ENCODE peak calls at places on chromosome 5, in eight cellular contexts. One of them, this sample, is unnamed.

GRCh38 chr5:115977096-115977495 is 14.8 kb downstream of the LVRN start:
- DNase-seq in stimulated activated CD4-positive, alpha-beta T cell treated with anti-CD3 and anti-CD28 coated beads, Interleukin-1b, Interleukin-23, amount 100 ng/mL, for 4 hours: no peak
- DNase-seq in RWPE1: no peak
- DNase-seq in glomerular endothelial cell: no peak
- DNase-seq in stimulated activated CD8-positive, alpha-beta memory T cell treated with anti-CD3 and anti-CD28 coated beads, Interleukin-12 subunit alpha, Interleukin-12 subunit beta, amount 100 ng/mL, for 4 hours: no peak
- DNase-seq in AG08396: no peak
- DNase-seq in activated CD4-positive, CD25-positive, alpha-beta regulatory T cell treated with anti-CD3 and anti-CD28 coated beads, Interleukin-2, amount 50 U/mL, for 72 hours: no peak
- DNase-seq in ELR: no peak
- DNase-seq in this sample: no peak

GRCh38 chr5:1661311-1661710 is 137.6 kb upstream of the LPCAT1 start:
- DNase-seq in glomerular endothelial cell: no peak
- DNase-seq in stimulated activated CD8-positive, alpha-beta memory T cell treated with anti-CD3 and anti-CD28 coated beads, Interleukin-12 subunit alpha, Interleukin-12 subunit beta, amount 100 ng/mL, for 4 hours: no peak
- DNase-seq in AG08396: no peak
- DNase-seq in ELR: no peak
- DNase-seq in stimulated activated CD4-positive, alpha-beta T cell treated with anti-CD3 and anti-CD28 coated beads, Interleukin-1b, Interleukin-23, amount 100 ng/mL, for 4 hours: no peak
- DNase-seq in activated CD4-positive, CD25-positive, alpha-beta regulatory T cell treated with anti-CD3 and anti-CD28 coated beads, Interleukin-2, amount 50 U/mL, for 72 hours: no peak
- DNase-seq in RWPE1: no peak
- DNase-seq in this sample: no peak

GRCh38 chr5:114789773-114790402 is 379.8 kb downstream of the TRIM36 start:
- DNase-seq in RWPE1: peak; percentile 12
- DNase-seq in ELR: peak; percentile 61
- DNase-seq in stimulated activated CD8-positive, alpha-beta memory T cell treated with anti-CD3 and anti-CD28 coated beads, Interleukin-12 subunit alpha, Interleukin-12 subunit beta, amount 100 ng/mL, for 4 hours: no peak
- DNase-seq in AG08396: no peak
- DNase-seq in glomerular endothelial cell: no peak
- DNase-seq in stimulated activated CD4-positive, alpha-beta T cell treated with anti-CD3 and anti-CD28 coated beads, Interleukin-1b, Interleukin-23, amount 100 ng/mL, for 4 hours: no peak
- DNase-seq in activated CD4-positive, CD25-positive, alpha-beta regulatory T cell treated with anti-CD3 and anti-CD28 coated beads, Interleukin-2, amount 50 U/mL, for 72 hours: no peak
- DNase-seq in this sample: peak; percentile 6

GRCh38 chr5:15008476-15008875 is 136.9 kb upstream of the ANKH start:
- DNase-seq in AG08396: peak; percentile 90
- DNase-seq in stimulated activated CD8-positive, alpha-beta memory T cell treated with anti-CD3 and anti-CD28 coated beads, Interleukin-12 subunit alpha, Interleukin-12 subunit beta, amount 100 ng/mL, for 4 hours: no peak
- DNase-seq in glomerular endothelial cell: peak; percentile 51
- DNase-seq in stimulated activated CD4-positive, alpha-beta T cell treated with anti-CD3 and anti-CD28 coated beads, Interleukin-1b, Interleukin-23, amount 100 ng/mL, for 4 hours: no peak
- DNase-seq in activated CD4-positive, CD25-positive, alpha-beta regulatory T cell treated with anti-CD3 and anti-CD28 coated beads, Interleukin-2, amount 50 U/mL, for 72 hours: no peak
- DNase-seq in ELR: peak; percentile 94
- DNase-seq in RWPE1: peak; percentile 87
- DNase-seq in this sample: peak; percentile 93

GRCh38 chr5:124252094-124252750 is 494.2 kb downstream of the ZNF608 start:
- DNase-seq in glomerular endothelial cell: no peak
- DNase-seq in stimulated activated CD8-positive, alpha-beta memory T cell treated with anti-CD3 and anti-CD28 coated beads, Interleukin-12 subunit alpha, Interleukin-12 subunit beta, amount 100 ng/mL, for 4 hours: no peak
- DNase-seq in AG08396: no peak
- DNase-seq in RWPE1: no peak
- DNase-seq in ELR: no peak
- DNase-seq in activated CD4-positive, CD25-positive, alpha-beta regulatory T cell treated with anti-CD3 and anti-CD28 coated beads, Interleukin-2, amount 50 U/mL, for 72 hours: no peak
- DNase-seq in stimulated activated CD4-positive, alpha-beta T cell treated with anti-CD3 and anti-CD28 coated beads, Interleukin-1b, Interleukin-23, amount 100 ng/mL, for 4 hours: no peak
- DNase-seq in this sample: no peak

GRCh38 chr5:109916481-109917153 is 226.9 kb downstream of the MAN2A1 start:
- DNase-seq in ELR: no peak
- DNase-seq in glomerular endothelial cell: no peak
- DNase-seq in RWPE1: no peak
- DNase-seq in activated CD4-positive, CD25-positive, alpha-beta regulatory T cell treated with anti-CD3 and anti-CD28 coated beads, Interleukin-2, amount 50 U/mL, for 72 hours: no peak
- DNase-seq in stimulated activated CD4-positive, alpha-beta T cell treated with anti-CD3 and anti-CD28 coated beads, Interleukin-1b, Interleukin-23, amount 100 ng/mL, for 4 hours: no peak
- DNase-seq in AG08396: no peak
- DNase-seq in stimulated activated CD8-positive, alpha-beta memory T cell treated with anti-CD3 and anti-CD28 coated beads, Interleukin-12 subunit alpha, Interleukin-12 subunit beta, amount 100 ng/mL, for 4 hours: no peak
- DNase-seq in this sample: no peak

GRCh38 chr5:110354896-110355295 is 371.6 kb downstream of the TMEM232 start:
- DNase-seq in RWPE1: no peak
- DNase-seq in stimulated activated CD4-positive, alpha-beta T cell treated with anti-CD3 and anti-CD28 coated beads, Interleukin-1b, Interleukin-23, amount 100 ng/mL, for 4 hours: no peak
- DNase-seq in activated CD4-positive, CD25-positive, alpha-beta regulatory T cell treated with anti-CD3 and anti-CD28 coated beads, Interleukin-2, amount 50 U/mL, for 72 hours: no peak
- DNase-seq in stimulated activated CD8-positive, alpha-beta memory T cell treated with anti-CD3 and anti-CD28 coated beads, Interleukin-12 subunit alpha, Interleukin-12 subunit beta, amount 100 ng/mL, for 4 hours: no peak
- DNase-seq in AG08396: no peak
- DNase-seq in ELR: no peak
- DNase-seq in glomerular endothelial cell: no peak
- DNase-seq in this sample: no peak

GRCh38 chr5:36388288-36388687 is 86.6 kb upstream of the RANBP3L start:
- DNase-seq in stimulated activated CD8-positive, alpha-beta memory T cell treated with anti-CD3 and anti-CD28 coated beads, Interleukin-12 subunit alpha, Interleukin-12 subunit beta, amount 100 ng/mL, for 4 hours: no peak
- DNase-seq in glomerular endothelial cell: no peak
- DNase-seq in RWPE1: no peak
- DNase-seq in stimulated activated CD4-positive, alpha-beta T cell treated with anti-CD3 and anti-CD28 coated beads, Interleukin-1b, Interleukin-23, amount 100 ng/mL, for 4 hours: no peak
- DNase-seq in ELR: no peak
- DNase-seq in activated CD4-positive, CD25-positive, alpha-beta regulatory T cell treated with anti-CD3 and anti-CD28 coated beads, Interleukin-2, amount 50 U/mL, for 72 hours: no peak
- DNase-seq in AG08396: no peak
- DNase-seq in this sample: no peak

GRCh38 chr5:6435356-6435755 is 13.3 kb upstream of the UBE2QL1 start:
- DNase-seq in glomerular endothelial cell: no peak
- DNase-seq in RWPE1: no peak
- DNase-seq in ELR: peak; percentile 15
- DNase-seq in stimulated activated CD4-positive, alpha-beta T cell treated with anti-CD3 and anti-CD28 coated beads, Interleukin-1b, Interleukin-23, amount 100 ng/mL, for 4 hours: no peak
- DNase-seq in AG08396: no peak
- DNase-seq in stimulated activated CD8-positive, alpha-beta memory T cell treated with anti-CD3 and anti-CD28 coated beads, Interleukin-12 subunit alpha, Interleukin-12 subunit beta, amount 100 ng/mL, for 4 hours: no peak
- DNase-seq in activated CD4-positive, CD25-positive, alpha-beta regulatory T cell treated with anti-CD3 and anti-CD28 coated beads, Interleukin-2, amount 50 U/mL, for 72 hours: no peak
- DNase-seq in this sample: no peak

GRCh38 chr5:18305288-18305899 is 671.1 kb downstream of the TAF11L14 start:
- DNase-seq in stimulated activated CD4-positive, alpha-beta T cell treated with anti-CD3 and anti-CD28 coated beads, Interleukin-1b, Interleukin-23, amount 100 ng/mL, for 4 hours: no peak
- DNase-seq in AG08396: peak; percentile 61
- DNase-seq in ELR: peak; percentile 53
- DNase-seq in glomerular endothelial cell: no peak
- DNase-seq in activated CD4-positive, CD25-positive, alpha-beta regulatory T cell treated with anti-CD3 and anti-CD28 coated beads, Interleukin-2, amount 50 U/mL, for 72 hours: no peak
- DNase-seq in RWPE1: peak; percentile 46
- DNase-seq in stimulated activated CD8-positive, alpha-beta memory T cell treated with anti-CD3 and anti-CD28 coated beads, Interleukin-12 subunit alpha, Interleukin-12 subunit beta, amount 100 ng/mL, for 4 hours: no peak
- DNase-seq in this sample: peak; percentile 44

GRCh38 chr5:147805030-147805454 is 22.5 kb upstream of the JAKMIP2 start:
- DNase-seq in glomerular endothelial cell: no peak
- DNase-seq in stimulated activated CD8-positive, alpha-beta memory T cell treated with anti-CD3 and anti-CD28 coated beads, Interleukin-12 subunit alpha, Interleukin-12 subunit beta, amount 100 ng/mL, for 4 hours: peak; percentile 21
- DNase-seq in ELR: no peak
- DNase-seq in activated CD4-positive, CD25-positive, alpha-beta regulatory T cell treated with anti-CD3 and anti-CD28 coated beads, Interleukin-2, amount 50 U/mL, for 72 hours: no peak
- DNase-seq in RWPE1: no peak
- DNase-seq in AG08396: no peak
- DNase-seq in stimulated activated CD4-positive, alpha-beta T cell treated with anti-CD3 and anti-CD28 coated beads, Interleukin-1b, Interleukin-23, amount 100 ng/mL, for 4 hours: no peak
- DNase-seq in this sample: no peak

GRCh38 chr5:132437604-132438275 is 52.8 kb downstream of the IRF1 start:
- DNase-seq in stimulated activated CD4-positive, alpha-beta T cell treated with anti-CD3 and anti-CD28 coated beads, Interleukin-1b, Interleukin-23, amount 100 ng/mL, for 4 hours: peak; percentile 47
- DNase-seq in activated CD4-positive, CD25-positive, alpha-beta regulatory T cell treated with anti-CD3 and anti-CD28 coated beads, Interleukin-2, amount 50 U/mL, for 72 hours: no peak
- DNase-seq in ELR: peak; percentile 82
- DNase-seq in stimulated activated CD8-positive, alpha-beta memory T cell treated with anti-CD3 and anti-CD28 coated beads, Interleukin-12 subunit alpha, Interleukin-12 subunit beta, amount 100 ng/mL, for 4 hours: peak; percentile 53
- DNase-seq in AG08396: peak; percentile 81
- DNase-seq in RWPE1: peak; percentile 54
- DNase-seq in glomerular endothelial cell: no peak
- DNase-seq in this sample: peak; percentile 79

GRCh38 chr5:150647275-150648251 is 7.1 kb downstream of the SYNPO start:
- DNase-seq in AG08396: no peak
- DNase-seq in ELR: no peak
- DNase-seq in activated CD4-positive, CD25-positive, alpha-beta regulatory T cell treated with anti-CD3 and anti-CD28 coated beads, Interleukin-2, amount 50 U/mL, for 72 hours: no peak
- DNase-seq in RWPE1: no peak
- DNase-seq in stimulated activated CD4-positive, alpha-beta T cell treated with anti-CD3 and anti-CD28 coated beads, Interleukin-1b, Interleukin-23, amount 100 ng/mL, for 4 hours: no peak
- DNase-seq in stimulated activated CD8-positive, alpha-beta memory T cell treated with anti-CD3 and anti-CD28 coated beads, Interleukin-12 subunit alpha, Interleukin-12 subunit beta, amount 100 ng/mL, for 4 hours: no peak
- DNase-seq in glomerular endothelial cell: no peak
- DNase-seq in this sample: no peak

GRCh38 chr5:55691265-55692105 is 20.6 kb downstream of the SLC38A9 start:
- DNase-seq in AG08396: peak; percentile 58
- DNase-seq in glomerular endothelial cell: no peak
- DNase-seq in ELR: peak; percentile 71
- DNase-seq in stimulated activated CD4-positive, alpha-beta T cell treated with anti-CD3 and anti-CD28 coated beads, Interleukin-1b, Interleukin-23, amount 100 ng/mL, for 4 hours: no peak
- DNase-seq in stimulated activated CD8-positive, alpha-beta memory T cell treated with anti-CD3 and anti-CD28 coated beads, Interleukin-12 subunit alpha, Interleukin-12 subunit beta, amount 100 ng/mL, for 4 hours: no peak
- DNase-seq in activated CD4-positive, CD25-positive, alpha-beta regulatory T cell treated with anti-CD3 and anti-CD28 coated beads, Interleukin-2, amount 50 U/mL, for 72 hours: no peak
- DNase-seq in RWPE1: peak; percentile 44
- DNase-seq in this sample: peak; percentile 40

GRCh38 chr5:1652873-1653707 is 129.3 kb upstream of the LPCAT1 start:
- DNase-seq in activated CD4-positive, CD25-positive, alpha-beta regulatory T cell treated with anti-CD3 and anti-CD28 coated beads, Interleukin-2, amount 50 U/mL, for 72 hours: no peak
- DNase-seq in RWPE1: no peak
- DNase-seq in stimulated activated CD4-positive, alpha-beta T cell treated with anti-CD3 and anti-CD28 coated beads, Interleukin-1b, Interleukin-23, amount 100 ng/mL, for 4 hours: no peak
- DNase-seq in ELR: no peak
- DNase-seq in AG08396: peak; percentile 65
- DNase-seq in stimulated activated CD8-positive, alpha-beta memory T cell treated with anti-CD3 and anti-CD28 coated beads, Interleukin-12 subunit alpha, Interleukin-12 subunit beta, amount 100 ng/mL, for 4 hours: no peak
- DNase-seq in glomerular endothelial cell: no peak
- DNase-seq in this sample: no peak

GRCh38 chr5:54608423-54609085 is 91.0 kb downstream of the SNX18 start:
- DNase-seq in glomerular endothelial cell: no peak
- DNase-seq in stimulated activated CD8-positive, alpha-beta memory T cell treated with anti-CD3 and anti-CD28 coated beads, Interleukin-12 subunit alpha, Interleukin-12 subunit beta, amount 100 ng/mL, for 4 hours: no peak
- DNase-seq in activated CD4-positive, CD25-positive, alpha-beta regulatory T cell treated with anti-CD3 and anti-CD28 coated beads, Interleukin-2, amount 50 U/mL, for 72 hours: no peak
- DNase-seq in ELR: no peak
- DNase-seq in RWPE1: no peak
- DNase-seq in AG08396: no peak
- DNase-seq in stimulated activated CD4-positive, alpha-beta T cell treated with anti-CD3 and anti-CD28 coated beads, Interleukin-1b, Interleukin-23, amount 100 ng/mL, for 4 hours: no peak
- DNase-seq in this sample: no peak

GRCh38 chr5:149303210-149303609 is 31.6 kb downstream of the AFAP1L1 start:
- DNase-seq in AG08396: no peak
- DNase-seq in RWPE1: no peak
- DNase-seq in stimulated activated CD8-positive, alpha-beta memory T cell treated with anti-CD3 and anti-CD28 coated beads, Interleukin-12 subunit alpha, Interleukin-12 subunit beta, amount 100 ng/mL, for 4 hours: no peak
- DNase-seq in activated CD4-positive, CD25-positive, alpha-beta regulatory T cell treated with anti-CD3 and anti-CD28 coated beads, Interleukin-2, amount 50 U/mL, for 72 hours: no peak
- DNase-seq in stimulated activated CD4-positive, alpha-beta T cell treated with anti-CD3 and anti-CD28 coated beads, Interleukin-1b, Interleukin-23, amount 100 ng/mL, for 4 hours: no peak
- DNase-seq in glomerular endothelial cell: no peak
- DNase-seq in ELR: no peak
- DNase-seq in this sample: no peak

GRCh38 chr5:80806929-80807328 is 152.1 kb upstream of the DHFR start:
- DNase-seq in AG08396: no peak
- DNase-seq in stimulated activated CD8-positive, alpha-beta memory T cell treated with anti-CD3 and anti-CD28 coated beads, Interleukin-12 subunit alpha, Interleukin-12 subunit beta, amount 100 ng/mL, for 4 hours: no peak
- DNase-seq in ELR: no peak
- DNase-seq in RWPE1: no peak
- DNase-seq in stimulated activated CD4-positive, alpha-beta T cell treated with anti-CD3 and anti-CD28 coated beads, Interleukin-1b, Interleukin-23, amount 100 ng/mL, for 4 hours: no peak
- DNase-seq in activated CD4-positive, CD25-positive, alpha-beta regulatory T cell treated with anti-CD3 and anti-CD28 coated beads, Interleukin-2, amount 50 U/mL, for 72 hours: no peak
- DNase-seq in glomerular endothelial cell: no peak
- DNase-seq in this sample: no peak

GRCh38 chr5:125719681-125720676 is 703.2 kb upstream of the GRAMD2B start:
- DNase-seq in glomerular endothelial cell: no peak
- DNase-seq in stimulated activated CD8-positive, alpha-beta memory T cell treated with anti-CD3 and anti-CD28 coated beads, Interleukin-12 subunit alpha, Interleukin-12 subunit beta, amount 100 ng/mL, for 4 hours: no peak
- DNase-seq in activated CD4-positive, CD25-positive, alpha-beta regulatory T cell treated with anti-CD3 and anti-CD28 coated beads, Interleukin-2, amount 50 U/mL, for 72 hours: no peak
- DNase-seq in AG08396: no peak
- DNase-seq in stimulated activated CD4-positive, alpha-beta T cell treated with anti-CD3 and anti-CD28 coated beads, Interleukin-1b, Interleukin-23, amount 100 ng/mL, for 4 hours: no peak
- DNase-seq in RWPE1: no peak
- DNase-seq in ELR: no peak
- DNase-seq in this sample: no peak

GRCh38 chr5:150302301-150303069 is at the start of gene ARSI:
- DNase-seq in RWPE1: peak; percentile 91
- DNase-seq in ELR: peak; percentile 77
- DNase-seq in stimulated activated CD8-positive, alpha-beta memory T cell treated with anti-CD3 and anti-CD28 coated beads, Interleukin-12 subunit alpha, Interleukin-12 subunit beta, amount 100 ng/mL, for 4 hours: no peak
- DNase-seq in activated CD4-positive, CD25-positive, alpha-beta regulatory T cell treated with anti-CD3 and anti-CD28 coated beads, Interleukin-2, amount 50 U/mL, for 72 hours: no peak
- DNase-seq in AG08396: peak; percentile 69
- DNase-seq in glomerular endothelial cell: no peak
- DNase-seq in stimulated activated CD4-positive, alpha-beta T cell treated with anti-CD3 and anti-CD28 coated beads, Interleukin-1b, Interleukin-23, amount 100 ng/mL, for 4 hours: no peak
- DNase-seq in this sample: no peak

GRCh38 chr5:132446621-132447020 is 44.0 kb downstream of the IRF1 start:
- DNase-seq in stimulated activated CD4-positive, alpha-beta T cell treated with anti-CD3 and anti-CD28 coated beads, Interleukin-1b, Interleukin-23, amount 100 ng/mL, for 4 hours: no peak
- DNase-seq in AG08396: peak; percentile 56
- DNase-seq in glomerular endothelial cell: no peak
- DNase-seq in activated CD4-positive, CD25-positive, alpha-beta regulatory T cell treated with anti-CD3 and anti-CD28 coated beads, Interleukin-2, amount 50 U/mL, for 72 hours: no peak
- DNase-seq in RWPE1: no peak
- DNase-seq in ELR: peak; percentile 41
- DNase-seq in stimulated activated CD8-positive, alpha-beta memory T cell treated with anti-CD3 and anti-CD28 coated beads, Interleukin-12 subunit alpha, Interleukin-12 subunit beta, amount 100 ng/mL, for 4 hours: no peak
- DNase-seq in this sample: peak; percentile 65

GRCh38 chr5:124372457-124372856 is 374.0 kb downstream of the ZNF608 start:
- DNase-seq in activated CD4-positive, CD25-positive, alpha-beta regulatory T cell treated with anti-CD3 and anti-CD28 coated beads, Interleukin-2, amount 50 U/mL, for 72 hours: no peak
- DNase-seq in stimulated activated CD4-positive, alpha-beta T cell treated with anti-CD3 and anti-CD28 coated beads, Interleukin-1b, Interleukin-23, amount 100 ng/mL, for 4 hours: no peak
- DNase-seq in stimulated activated CD8-positive, alpha-beta memory T cell treated with anti-CD3 and anti-CD28 coated beads, Interleukin-12 subunit alpha, Interleukin-12 subunit beta, amount 100 ng/mL, for 4 hours: no peak
- DNase-seq in AG08396: peak; percentile 10
- DNase-seq in ELR: no peak
- DNase-seq in RWPE1: no peak
- DNase-seq in glomerular endothelial cell: no peak
- DNase-seq in this sample: no peak

GRCh38 chr5:173554038-173554955 is 62.2 kb downstream of the BOD1 start:
- DNase-seq in RWPE1: no peak
- DNase-seq in AG08396: no peak
- DNase-seq in stimulated activated CD8-positive, alpha-beta memory T cell treated with anti-CD3 and anti-CD28 coated beads, Interleukin-12 subunit alpha, Interleukin-12 subunit beta, amount 100 ng/mL, for 4 hours: no peak
- DNase-seq in activated CD4-positive, CD25-positive, alpha-beta regulatory T cell treated with anti-CD3 and anti-CD28 coated beads, Interleukin-2, amount 50 U/mL, for 72 hours: no peak
- DNase-seq in glomerular endothelial cell: no peak
- DNase-seq in stimulated activated CD4-positive, alpha-beta T cell treated with anti-CD3 and anti-CD28 coated beads, Interleukin-1b, Interleukin-23, amount 100 ng/mL, for 4 hours: no peak
- DNase-seq in ELR: no peak
- DNase-seq in this sample: no peak

GRCh38 chr5:172658869-172659513 is 17.9 kb downstream of the NEURL1B start:
- DNase-seq in glomerular endothelial cell: no peak
- DNase-seq in stimulated activated CD4-positive, alpha-beta T cell treated with anti-CD3 and anti-CD28 coated beads, Interleukin-1b, Interleukin-23, amount 100 ng/mL, for 4 hours: no peak
- DNase-seq in ELR: no peak
- DNase-seq in AG08396: no peak
- DNase-seq in activated CD4-positive, CD25-positive, alpha-beta regulatory T cell treated with anti-CD3 and anti-CD28 coated beads, Interleukin-2, amount 50 U/mL, for 72 hours: no peak
- DNase-seq in RWPE1: no peak
- DNase-seq in stimulated activated CD8-positive, alpha-beta memory T cell treated with anti-CD3 and anti-CD28 coated beads, Interleukin-12 subunit alpha, Interleukin-12 subunit beta, amount 100 ng/mL, for 4 hours: no peak
- DNase-seq in this sample: no peak

GRCh38 chr5:54443264-54443663 is 12.2 kb upstream of the HSPB3 start:
- DNase-seq in activated CD4-positive, CD25-positive, alpha-beta regulatory T cell treated with anti-CD3 and anti-CD28 coated beads, Interleukin-2, amount 50 U/mL, for 72 hours: no peak
- DNase-seq in ELR: peak; percentile 61
- DNase-seq in RWPE1: peak; percentile 49
- DNase-seq in glomerular endothelial cell: peak; percentile 23
- DNase-seq in stimulated activated CD8-positive, alpha-beta memory T cell treated with anti-CD3 and anti-CD28 coated beads, Interleukin-12 subunit alpha, Interleukin-12 subunit beta, amount 100 ng/mL, for 4 hours: no peak
- DNase-seq in stimulated activated CD4-positive, alpha-beta T cell treated with anti-CD3 and anti-CD28 coated beads, Interleukin-1b, Interleukin-23, amount 100 ng/mL, for 4 hours: no peak
- DNase-seq in AG08396: peak; percentile 41
- DNase-seq in this sample: peak; percentile 39